ENCODE peak calls at places on chromosomes 12 and 14, in six cellular contexts. W, Z, O, E, F and U are unnamed samples.
A peak's percentile ranks its signal among the peaks of the same experiment; 100 is the strongest.

GRCh38 chr14:72736791-72737559 is 156.9 kb downstream of the DPF3 start:
- DNase-seq in Z (no peak), O (no peak), E (no peak), F (no peak), W (no peak), U (no peak)

GRCh38 chr12:56931474-56931978 is 2.7 kb downstream of the SDR9C7 start:
- DNase-seq in O (peak; percentile 50), E (peak; percentile 35), F (no peak), W (peak; percentile 89), Z (no peak), U (no peak)

GRCh38 chr12:126572170-126572569 is 1506.9 kb downstream of the AACS start:
- DNase-seq in Z (no peak), O (no peak), F (no peak), W (no peak), E (no peak), U (no peak)

GRCh38 chr14:58639842-58640484 is 2.2 kb downstream of the DACT1 start:
- DNase-seq in Z (no peak), F (peak; percentile 55), E (peak; percentile 58), W (peak; percentile 92), O (peak; percentile 85), U (peak; percentile 52)

GRCh38 chr12:4331221-4331620 is 10.2 kb downstream of the TIGAR start:
- DNase-seq in O (no peak), E (peak; percentile 33), F (no peak), Z (no peak), W (no peak), U (no peak)

GRCh38 chr12:6698352-6699046 is 2.1 kb downstream of the PIANP start:
- DNase-seq in E (no peak), F (no peak), Z (no peak), O (no peak), W (no peak), U (no peak)

GRCh38 chr12:28507055-28507454 is 316.8 kb downstream of the CCDC91 start:
- DNase-seq in O (no peak), Z (no peak), F (no peak), E (no peak), W (peak; percentile 53), U (no peak)

GRCh38 chr12:120588948-120589930 is 8.0 kb upstream of the POP5 start:
- DNase-seq in O (no peak), W (no peak), E (no peak), F (no peak), Z (peak; percentile 83), U (no peak)

GRCh38 chr14:92037989-92038388 is 1.9 kb downstream of the TRIP11 start:
- DNase-seq in E (no peak), W (peak; percentile 2), O (no peak), Z (no peak), F (peak; percentile 4), U (no peak)

GRCh38 chr12:88272456-88272855 is 130.3 kb downstream of the TMTC3 start:
- DNase-seq in F (no peak), E (no peak), O (no peak), Z (no peak), W (no peak), U (no peak)

GRCh38 chr12:107760207-107760816 is 625 bp downstream of the PRDM4 start:
- DNase-seq in O (peak; percentile 48), E (no peak), Z (peak; percentile 56), W (no peak), F (peak; percentile 18), U (peak; percentile 42)

GRCh38 chr12:22164101-22164500 is 118.1 kb downstream of the CMAS start:
- DNase-seq in F (no peak), Z (no peak), W (no peak), O (no peak), E (no peak), U (no peak)

GRCh38 chr12:40693503-40693863 is 1.2 kb downstream of the CNTN1 start:
- DNase-seq in E (peak; percentile 76), F (peak; percentile 15), W (no peak), Z (peak; percentile 64), O (peak; percentile 72), U (peak; percentile 63)

GRCh38 chr14:100107236-100107635 is 42.0 kb downstream of the EVL start:
- DNase-seq in F (peak; percentile 84), O (no peak), E (no peak), Z (no peak), W (no peak), U (no peak)

GRCh38 chr12:2823483-2823882 is 11.0 kb downstream of the ITFG2 start:
- DNase-seq in Z (no peak), W (no peak), O (no peak), E (no peak), F (no peak), U (no peak)

GRCh38 chr14:106044949-106045596 is 518.7 kb downstream of the TMEM121 start:
- DNase-seq in E (peak; percentile 59), Z (no peak), W (no peak), F (no peak), O (no peak), U (no peak)

GRCh38 chr14:78595797-78596196 is 425.6 kb downstream of the NRXN3 start:
- DNase-seq in O (no peak), W (no peak), F (no peak), E (peak; percentile 68), Z (no peak), U (peak; percentile 13)

GRCh38 chr12:6554990-6555691 is 701 bp downstream of the IFFO1 start:
- DNase-seq in E (no peak), O (no peak), Z (no peak), W (no peak), F (no peak), U (peak; percentile 34)

GRCh38 chr14:74207943-74208342 is 31.3 kb upstream of the VSX2 start:
- DNase-seq in E (peak; percentile 60), W (peak; percentile 3), F (no peak), Z (no peak), O (no peak), U (no peak)

GRCh38 chr12:58310828-58311273 is 369.5 kb downstream of the ATP23 start:
- DNase-seq in F (peak; percentile 85), W (peak; percentile 98), O (no peak), E (no peak), Z (no peak), U (no peak)

GRCh38 chr12:131915774-131916173 is 13.3 kb upstream of the PUS1 start:
- DNase-seq in E (no peak), Z (no peak), F (no peak), W (no peak), O (no peak), U (no peak)

GRCh38 chr14:92325835-92326234 is 2.9 kb downstream of the SLC24A4 start:
- DNase-seq in E (peak; percentile 49), W (no peak), F (no peak), Z (no peak), O (no peak), U (no peak)

GRCh38 chr14:100902792-100903191 is 730 bp downstream of the RTL1 start:
- DNase-seq in F (no peak), W (no peak), E (no peak), O (peak; percentile 41), Z (no peak), U (no peak)

GRCh38 chr12:45598761-45599160 is 130.7 kb upstream of the ARID2 start:
- DNase-seq in F (no peak), W (no peak), E (no peak), Z (no peak), O (no peak), U (no peak)

GRCh38 chr14:96117101-96117897 is 78.1 kb downstream of the C14orf132 start:
- DNase-seq in E (no peak), F (no peak), W (no peak), O (no peak), Z (no peak), U (no peak)

GRCh38 chr12:124059752-124060151 is 86.7 kb downstream of the ZNF664 start:
- DNase-seq in W (no peak), Z (no peak), O (no peak), F (no peak), E (no peak), U (no peak)

GRCh38 chr14:29016050-29016900 is 249.7 kb downstream of the FOXG1 start:
- DNase-seq in W (peak; percentile 68), E (peak; percentile 78), Z (no peak), F (peak; percentile 9), O (peak; percentile 73), U (peak; percentile 73)

DNA sequence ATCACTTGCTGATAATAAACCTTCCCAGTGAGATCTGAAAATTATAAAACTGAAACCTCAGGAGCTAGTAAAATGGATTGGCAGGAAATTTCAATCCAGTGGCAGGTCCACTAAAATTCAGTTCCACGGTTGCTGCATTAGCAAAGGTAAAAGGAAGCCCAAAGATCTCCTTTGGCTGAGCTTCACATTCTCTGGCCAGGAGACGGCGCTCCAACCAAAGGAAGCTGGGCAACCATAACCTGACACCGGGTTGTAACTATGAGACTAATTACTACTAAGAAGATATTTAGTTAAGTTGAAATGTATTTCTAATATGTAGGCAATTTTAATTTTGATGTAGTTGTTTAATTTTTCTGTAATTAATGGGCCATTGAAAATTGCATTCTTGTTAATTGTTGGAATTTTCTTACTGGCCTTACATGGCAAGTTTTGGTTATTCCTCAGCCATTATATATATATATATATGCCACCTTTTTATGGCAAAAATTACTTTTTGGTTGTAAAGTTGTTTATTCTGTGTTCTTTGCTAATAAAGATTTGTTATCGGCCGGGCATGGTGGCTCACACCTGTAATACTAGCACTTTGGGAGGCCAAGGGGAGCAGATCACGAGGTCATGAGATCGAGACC is 17.0 kb downstream of the OR8S1 start:
- DNase-seq in Z (peak; percentile 69), F (peak; percentile 36), O (peak; percentile 27), E (peak; percentile 20), W (peak; percentile 49), U (peak; percentile 21)
- TF ChIP-seq CTCF in Z (peak; percentile 79), F (peak; percentile 50), O (peak; percentile 77), E (peak; percentile 68), W (peak; percentile 93), U (peak; percentile 43)

DNA sequence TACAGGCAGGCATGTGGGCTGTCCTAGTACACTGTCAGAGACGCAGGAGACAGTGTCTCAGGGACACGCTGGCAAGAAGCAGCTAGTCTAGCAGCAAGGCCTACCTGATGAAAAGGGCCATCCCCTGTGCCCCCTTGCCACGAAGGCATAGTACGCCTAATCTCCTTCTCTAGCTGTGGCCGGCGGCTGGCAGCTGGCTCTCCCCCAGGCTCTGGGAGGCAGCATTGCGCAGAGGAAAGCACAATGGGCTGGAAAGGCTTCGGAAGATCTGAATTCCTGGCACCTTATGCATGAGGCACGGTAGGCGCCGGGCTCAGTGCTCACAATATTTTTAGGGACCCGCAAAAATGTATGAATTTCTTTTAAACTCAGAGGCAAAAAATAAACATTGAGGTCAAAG is 16.0 kb upstream of the PLEKHH1 start:
- DNase-seq in O (peak; percentile 34), E (peak; percentile 58), W (peak; percentile 22), Z (peak; percentile 82), F (no peak), U (peak; percentile 19)
- TF ChIP-seq CTCF in O (peak; percentile 15), E (peak; percentile 48), W (peak; percentile 16), Z (peak; percentile 64), F (no peak), U (no peak)

GRCh38 chr14:103716899-103717411 is 1.3 kb downstream of the ZFYVE21 start:
- DNase-seq in F (no peak), W (no peak), E (no peak), O (no peak), Z (no peak), U (no peak)
- TF ChIP-seq CTCF in F (no peak), W (no peak), E (no peak), O (no peak), Z (no peak), U (no peak)

GRCh38 chr14:89466939-89467338 is 49.9 kb upstream of the FOXN3 start:
- DNase-seq in W (no peak), F (no peak), E (no peak), Z (peak; percentile 45), O (no peak), U (no peak)

GRCh38 chr14:89466460-89466859 is 49.4 kb upstream of the FOXN3 start:
- DNase-seq in F (no peak), W (no peak), E (no peak), Z (peak; percentile 29), O (no peak), U (no peak)

GRCh38 chr14:89469210-89470198 is 52.5 kb upstream of the FOXN3 start:
- DNase-seq in Z (peak; percentile 42), W (no peak), E (no peak), O (no peak), F (no peak), U (no peak)

GRCh38 chr14:89465894-89466293 is 48.9 kb upstream of the FOXN3 start:
- DNase-seq in O (no peak), F (no peak), W (no peak), E (no peak), Z (peak; percentile 12), U (no peak)
- TF ChIP-seq CTCF in O (no peak), F (no peak), W (no peak), E (no peak), Z (no peak), U (no peak)